ENCODE peak calls at places on chromosome 9, in five cellular contexts. Q is GM13976; L is CD8-positive, alpha-beta T cell; H is T-helper 17 cell; Y is activated CD4-positive, alpha-beta T cell treated with anti-CD3 and anti-CD28 coated beads for 4 hours. R is an unnamed sample.

GRCh38 chr9:17776735-17777134 is 197.9 kb downstream of the SH3GL2 start:
- DNase-seq in Q (no peak), L (no peak), H (no peak), Y (no peak), R (no peak)

GRCh38 chr9:80492221-80492620 is 920.5 kb downstream of the TLE4 start:
- DNase-seq in Q (no peak), L (no peak), H (no peak), Y (no peak), R (no peak)

GRCh38 chr9:133763272-133764183 is 25.4 kb upstream of the SARDH start:
- DNase-seq in Q (no peak), L (no peak), H (no peak), Y (no peak), R (no peak)

GRCh38 chr9:17631396-17631795 is 52.5 kb downstream of the SH3GL2 start:
- DNase-seq in Q (no peak), L (no peak), H (no peak), Y (no peak), R (no peak)

GRCh38 chr9:79408617-79409016 is 163.1 kb upstream of the TLE4 start:
- DNase-seq in Q (no peak), L (no peak), H (no peak), Y (no peak), R (no peak)

GRCh38 chr9:131727795-131728545 is 11.9 kb downstream of the RAPGEF1 start:
- DNase-seq in Q (no peak), L (no peak), H (no peak), Y (no peak), R (no peak)

GRCh38 chr9:109319072-109319630 is 1.7 kb downstream of the EPB41L4B start:
- DNase-seq in Q (no peak), L (no peak), H (no peak), Y (no peak), R (no peak)

GRCh38 chr9:129988607-129989361 is 54.2 kb downstream of the FNBP1 start:
- DNase-seq in Q (peak), L (no peak), H (no peak), Y (no peak), R (no peak)

GRCh38 chr9:117136461-117136860 is 278.4 kb downstream of the ASTN2 start:
- DNase-seq in Q (no peak), L (no peak), H (no peak), Y (no peak), R (no peak)

GRCh38 chr9:111868475-111868874 is 28.1 kb upstream of the UGCG start:
- DNase-seq in Q (no peak), L (no peak), H (no peak), Y (no peak), R (no peak)

GRCh38 chr9:119441338-119441737 is 72.1 kb upstream of the BRINP1 start:
- DNase-seq in Q (no peak), L (no peak), H (no peak), Y (no peak), R (no peak)